ENCODE peak calls at places on chromosomes 7 and 10, in five cellular contexts. A is HL-60, R is mesenchymal stem cell, J is head of caudate nucleus, P is NCI-H510A treated with DMSO at 0.1 percent for 48 hours. S is an unnamed sample.

GRCh38 chr7:129771928-129772479 is 160.5 kb downstream of the NRF1 start:
- DNase-seq in A (no peak), R (no peak), J (no peak), P (no peak), S (no peak)

GRCh38 chr10:129719415-129719739 is 244.7 kb downstream of the EBF3 start:
- DNase-seq in A (no peak), R (no peak), J (no peak), P (no peak), S (no peak)

GRCh38 chr7:38382627-38383026 is 109.2 kb upstream of the TARP start:
- DNase-seq in A (no peak), R (no peak), J (no peak), P (no peak), S (no peak)

GRCh38 chr7:142859829-142860228 is 5.0 kb downstream of the EPHB6 start:
- DNase-seq in A (no peak), R (peak), J (no peak), P (no peak), S (no peak)

GRCh38 chr10:5629789-5630436 is 36.5 kb downstream of the ASB13 start:
- DNase-seq in A (no peak), R (peak), J (peak), P (peak), S (peak)

GRCh38 chr7:132004528-132004927 is 448.1 kb upstream of the PODXL start:
- DNase-seq in A (no peak), R (no peak), J (peak), P (peak), S (no peak)

GRCh38 chr7:73623798-73624668 is at the start of gene MLXIPL:
- DNase-seq in A (peak), R (peak), J (peak), P (peak), S (peak)

GRCh38 chr7:142249918-142250317 is 7.9 kb downstream of the PRSS58 start:
- DNase-seq in A (no peak), R (no peak), J (no peak), P (no peak), S (no peak)

GRCh38 chr7:87797798-87798403 is 78.3 kb downstream of the SLC25A40 start:
- DNase-seq in A (no peak), R (peak), J (no peak), P (peak), S (peak)

GRCh38 chr7:72183835-72184234 is 228.3 kb downstream of the CALN1 start:
- DNase-seq in A (no peak), R (no peak), J (no peak), P (no peak), S (peak)

GRCh38 chr7:140342732-140343514 is 55.4 kb downstream of the SLC37A3 start:
- DNase-seq in A (peak), R (peak), J (peak), P (peak), S (peak)

GRCh38 chr7:32500922-32501341 is 5.6 kb downstream of the AVL9 start:
- DNase-seq in A (peak), R (peak), J (no peak), P (no peak), S (no peak)

GRCh38 chr7:156222611-156223010 is 410.3 kb upstream of the SHH start:
- DNase-seq in A (no peak), R (no peak), J (no peak), P (no peak), S (no peak)

GRCh38 chr10:59993931-59994330 is 87.6 kb upstream of the CCDC6 start:
- DNase-seq in A (no peak), R (no peak), J (no peak), P (no peak), S (no peak)

GRCh38 chr7:131431289-131431688 is 103.6 kb downstream of the MKLN1 start:
- DNase-seq in A (no peak), R (no peak), J (peak), P (peak), S (peak)

GRCh38 chr10:113132651-113133088 is 182.6 kb downstream of the TCF7L2 start:
- DNase-seq in A (no peak), R (peak), J (no peak), P (no peak), S (no peak)

GRCh38 chr10:80131499-80131901 is 1.0 kb upstream of the PLAC9 start:
- DNase-seq in A (no peak), R (no peak), J (no peak), P (no peak), S (no peak)

GRCh38 chr7:86643478-86644281 is at the start of gene GRM3:
- DNase-seq in A (no peak), R (no peak), J (peak), P (peak), S (peak)